ENCODE peak calls at places on chromosomes 7 and 10, in four cellular contexts. A is glutamatergic neuron, X is thyroid gland, O is WTC11. U is an unnamed sample.

GRCh38 chr7:90396420-90396819 is 6.8 kb upstream of the CLDN12 start:
- DNase-seq in X (no peak), O (no peak), A (no peak), U (no peak)

GRCh38 chr7:32947420-32947983 is 9.7 kb upstream of the FKBP9 start:
- DNase-seq in X (no peak), A (no peak), O (no peak), U (no peak)

GRCh38 chr7:101179780-101180755 is at the start of gene NAT16:
- DNase-seq in A (peak; percentile 55), X (no peak), O (peak; percentile 47), U (no peak)

GRCh38 chr10:67211680-67212079 is 285.8 kb downstream of the LRRTM3 start:
- DNase-seq in O (no peak), A (no peak), X (no peak), U (no peak)

GRCh38 chr10:114623661-114624294 is 34.3 kb downstream of the ABLIM1 start:
- DNase-seq in X (peak; percentile 63), O (no peak), A (no peak), U (no peak)

GRCh38 chr7:16668978-16669377 is 23.0 kb downstream of the BZW2 start:
- DNase-seq in A (no peak), X (no peak), O (no peak), U (no peak)

GRCh38 chr10:61662794-61663259 is at the start of gene CABCOCO1:
- DNase-seq in A (peak; percentile 89), O (peak; percentile 84), X (peak; percentile 52), U (peak; percentile 33)

GRCh38 chr10:115861455-115861854 is 411.6 kb downstream of the GFRA1 start:
- DNase-seq in A (no peak), O (no peak), X (no peak), U (no peak)

GRCh38 chr10:104274762-104275721 is 6.1 kb downstream of the GSTO2 start:
- DNase-seq in A (peak; percentile 61), X (peak; percentile 49), O (peak; percentile 79), U (no peak)

GRCh38 chr10:98919899-98920298 is 315.8 kb downstream of the HPSE2 start:
- DNase-seq in A (no peak), O (no peak), X (no peak), U (no peak)

GRCh38 chr7:3042861-3043489 is 692 bp downstream of the CARD11 start:
- DNase-seq in O (peak; percentile 32), X (no peak), A (no peak), U (no peak)

GRCh38 chr7:45085619-45086200 is 3.1 kb downstream of the NACAD start:
- DNase-seq in X (no peak), O (no peak), A (no peak), U (no peak)

GRCh38 chr10:81414038-81414437 is 461.0 kb upstream of the NRG3 start:
- DNase-seq in A (peak; percentile 35), X (peak; percentile 70), O (peak; percentile 61), U (peak; percentile 31)

GRCh38 chr10:132630156-132630555 is 92.6 kb downstream of the INPP5A start:
- DNase-seq in O (peak; percentile 1), A (peak; percentile 5), X (no peak), U (no peak)

GRCh38 chr10:79490400-79491081 is 21.8 kb upstream of the EIF5AL1 start:
- DNase-seq in O (no peak), A (peak; percentile 35), X (peak; percentile 61), U (no peak)

GRCh38 chr10:91354166-91354565 is 56.0 kb upstream of the HECTD2 start:
- DNase-seq in X (no peak), A (no peak), O (no peak), U (no peak)

GRCh38 chr7:22393825-22394458 is 37.0 kb upstream of the RAPGEF5 start:
- DNase-seq in X (no peak), A (no peak), O (no peak), U (no peak)

GRCh38 chr7:31028006-31028405 is 24.1 kb upstream of the ADCYAP1R1 start:
- DNase-seq in O (no peak), X (no peak), A (no peak), U (no peak)

GRCh38 chr7:381211-382117 is 91.5 kb downstream of the FOXL3 start:
- DNase-seq in O (peak; percentile 7), A (no peak), X (no peak), U (no peak)

GRCh38 chr10:107163904-107164861 is at the start of gene SORCS1:
- DNase-seq in X (peak; percentile 55), A (peak; percentile 76), O (peak; percentile 65), U (no peak)

GRCh38 chr10:11045995-11046394 is 28.3 kb downstream of the CELF2 start:
- DNase-seq in X (peak; percentile 79), A (no peak), O (no peak), U (no peak)

GRCh38 chr10:132783165-132783736 is 2.7 kb downstream of the NKX6-2 start:
- DNase-seq in A (no peak), O (no peak), X (no peak), U (no peak)

GRCh38 chr10:110118891-110119621 is 88.3 kb upstream of the MXI1 start:
- DNase-seq in A (no peak), O (no peak), X (peak; percentile 25), U (no peak)

GRCh38 chr10:4698075-4698474 is 127.9 kb upstream of the AKR1E2 start:
- DNase-seq in O (no peak), A (no peak), X (no peak), U (no peak)

GRCh38 chr10:130337696-130338587 is 201.8 kb downstream of the GLRX3 start:
- DNase-seq in A (no peak), X (no peak), O (no peak), U (no peak)

GRCh38 chr10:117590516-117590915 is 48.0 kb downstream of the EMX2 start:
- DNase-seq in X (no peak), O (no peak), A (no peak), U (no peak)

GRCh38 chr10:60883187-60883586 is 60.8 kb downstream of the RHOBTB1 start:
- DNase-seq in O (no peak), X (no peak), A (no peak), U (no peak)

GRCh38 chr7:1154172-1154739 is 5.7 kb downstream of the ZFAND2A start:
- DNase-seq in A (no peak), O (no peak), X (no peak), U (no peak)

GRCh38 chr10:34697366-34698247 is 117.5 kb downstream of the PARD3 start:
- DNase-seq in O (no peak), X (no peak), A (no peak), U (no peak)

GRCh38 chr7:138948403-138948802 is 32.8 kb downstream of the KIAA1549 start:
- DNase-seq in A (no peak), O (no peak), X (no peak), U (no peak)

GRCh38 chr10:130885021-130885655 is 426.4 kb downstream of the TCERG1L start:
- DNase-seq in X (no peak), A (no peak), O (no peak), U (no peak)

GRCh38 chr7:35781767-35782515 is 18.9 kb upstream of the SEPTIN7 start:
- DNase-seq in A (no peak), X (no peak), O (no peak), U (no peak)

GRCh38 chr10:127133672-127134500 is 62.5 kb downstream of the INSYN2A start:
- DNase-seq in A (no peak), O (no peak), X (no peak), U (no peak)

GRCh38 chr7:95847061-95847460 is 74.7 kb downstream of the DYNC1I1 start:
- DNase-seq in X (no peak), A (no peak), O (no peak), U (no peak)

GRCh38 chr7:134639061-134639460 is 7.6 kb upstream of the BPGM start:
- DNase-seq in A (no peak), O (no peak), X (no peak), U (no peak)

GRCh38 chr7:140923358-140924006 is 1.2 kb downstream of the BRAF start:
- DNase-seq in O (no peak), A (no peak), X (peak; percentile 22), U (no peak)

GRCh38 chr10:79356104-79356503 is 8.8 kb downstream of the PPIF start:
- DNase-seq in X (no peak), O (no peak), A (no peak), U (no peak)

GRCh38 chr7:99504281-99504602 is 220 bp upstream of the ZKSCAN5 start:
- DNase-seq in A (peak; percentile 99), O (peak; percentile 100), X (no peak), U (peak; percentile 94)

GRCh38 chr7:50679218-50680007 is 103.3 kb downstream of the GRB10 start:
- DNase-seq in A (no peak), O (no peak), X (no peak), U (no peak)